ENCODE peak calls at places on chromosomes 12 and 14, in four cellular contexts. T, A, J and M are unnamed samples.

GRCh38 chr14:60753264-60754126 is 18.9 kb downstream of the MNAT1 start:
- DNase-seq in T (peak; percentile 40), A (no peak), J (peak; percentile 87), M (no peak)

GRCh38 chr12:126994599-126994998 is 1272.4 kb upstream of the TMEM132C start:
- DNase-seq in T (no peak), A (no peak), J (no peak), M (no peak)

GRCh38 chr12:30794591-30795409 is 40.0 kb upstream of the CAPRIN2 start:
- DNase-seq in T (peak; percentile 85), A (no peak), J (no peak), M (peak; percentile 93)

GRCh38 chr12:153080-153746 is 60.7 kb downstream of the SLC6A12 start:
- DNase-seq in T (peak; percentile 54), A (peak; percentile 80), J (no peak), M (peak; percentile 29)

GRCh38 chr14:73613046-73613383 is 698 bp downstream of the ACOT6 start:
- DNase-seq in T (no peak), A (no peak), J (no peak), M (no peak)

GRCh38 chr12:95582230-95583058 is 31.2 kb upstream of the USP44 start:
- DNase-seq in T (peak; percentile 77), A (no peak), J (no peak), M (peak; percentile 86)

GRCh38 chr12:95440401-95440800 is 33.6 kb upstream of the METAP2 start:
- DNase-seq in T (peak; percentile 67), A (no peak), J (no peak), M (no peak)

GRCh38 chr12:59699408-59700144 is 103.7 kb downstream of the SLC16A7 start:
- DNase-seq in T (peak; percentile 86), A (no peak), J (no peak), M (no peak)

GRCh38 chr12:95790912-95791849 is 617 bp upstream of the NTN4 start:
- DNase-seq in T (peak; percentile 22), A (no peak), J (no peak), M (peak; percentile 46)

GRCh38 chr14:39491134-39491541 is 58.9 kb upstream of the FBXO33 start:
- DNase-seq in T (peak; percentile 52), A (peak; percentile 6), J (no peak), M (peak; percentile 24)

GRCh38 chr12:95116341-95116740 is 42.9 kb upstream of the NR2C1 start:
- DNase-seq in T (no peak), A (no peak), J (no peak), M (no peak)

GRCh38 chr14:22282429-22282828 is 306.6 kb downstream of the DAD1 start:
- DNase-seq in T (no peak), A (no peak), J (no peak), M (no peak)

GRCh38 chr12:98618952-98619351 is 25.5 kb downstream of the SLC25A3 start:
- DNase-seq in T (peak; percentile 25), A (no peak), J (no peak), M (no peak)

GRCh38 chr12:81417056-81417455 is 339.2 kb downstream of the ACSS3 start:
- DNase-seq in T (no peak), A (no peak), J (no peak), M (no peak)

GRCh38 chr14:21107360-21107781 is 6.5 kb downstream of the TMEM253 start:
- DNase-seq in T (peak; percentile 48), A (peak; percentile 25), J (no peak), M (no peak)

GRCh38 chr12:68403296-68403695 is 71.1 kb upstream of the MDM1 start:
- DNase-seq in T (no peak), A (no peak), J (no peak), M (no peak)

GRCh38 chr14:83798421-83798820 is 1731.5 kb upstream of the FLRT2 start:
- DNase-seq in T (no peak), A (no peak), J (no peak), M (no peak)

GRCh38 chr14:83799230-83799629 is 1730.7 kb upstream of the FLRT2 start:
- DNase-seq in T (no peak), A (no peak), J (no peak), M (no peak)
- TF ChIP-seq FOS in T (no peak), A (no peak), J (no peak), M (no peak)

DNA sequence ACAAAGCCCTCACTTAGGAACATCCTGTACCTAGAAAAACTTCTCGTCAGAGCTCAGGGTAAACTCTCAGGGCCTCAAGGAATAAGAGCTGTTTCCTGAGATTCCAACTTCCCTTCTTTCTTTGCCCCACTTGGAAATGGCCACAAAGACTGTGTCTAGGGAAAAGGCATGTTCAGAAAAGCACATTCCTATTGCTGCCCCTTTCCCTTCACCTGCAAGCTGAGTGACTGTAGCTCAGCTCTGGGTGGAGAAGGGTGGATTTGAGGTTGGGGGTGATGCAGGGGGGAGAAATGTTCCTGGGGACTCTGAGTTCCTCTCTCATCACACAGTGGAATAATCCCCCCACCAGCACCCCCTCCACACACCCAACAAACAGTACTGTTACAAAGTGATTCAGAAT is 6.8 kb downstream of the ENDOU start:
- DNase-seq in T (no peak), A (no peak), J (no peak), M (no peak)
- TF ChIP-seq FOS in T (no peak), A (no peak), J (no peak), M (no peak)

DNA sequence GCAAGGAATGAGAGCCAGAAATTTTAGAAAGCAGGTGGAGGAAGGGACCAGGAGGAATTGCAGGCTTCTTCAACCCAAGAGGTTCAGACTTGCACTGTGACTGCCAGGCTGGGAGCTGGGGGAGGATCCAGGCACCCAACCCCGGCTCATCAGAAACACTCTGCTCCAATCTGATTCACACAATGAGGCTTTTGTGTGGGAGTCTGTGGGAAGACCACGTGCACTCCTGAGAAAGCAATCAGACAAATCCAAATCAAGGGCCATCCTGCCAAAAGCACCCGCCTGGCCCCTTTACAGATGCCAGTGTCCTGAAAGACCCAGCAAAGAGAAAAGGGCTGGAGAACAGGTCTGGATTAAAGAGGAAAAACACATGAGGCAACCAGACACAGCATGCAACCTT is 16.0 kb downstream of the SCARB1 start:
- DNase-seq in T (peak; percentile 50), A (no peak), J (no peak), M (no peak)
- TF ChIP-seq FOS in T (no peak), A (no peak), J (no peak), M (no peak)

GRCh38 chr12:22668441-22668840 is 43.5 kb downstream of the ETNK1 start:
- DNase-seq in T (no peak), A (no peak), J (no peak), M (no peak)
- TF ChIP-seq FOS in T (no peak), A (no peak), J (no peak), M (no peak)

GRCh38 chr14:35366048-35366428 is 38.5 kb downstream of the NFKBIA start:
- DNase-seq in T (peak; percentile 74), A (no peak), J (no peak), M (peak; percentile 33)
- TF ChIP-seq FOS in T (peak; percentile 40), A (no peak), J (no peak), M (no peak)